ENCODE peak calls at places on chromosomes 7 and 10, in six cellular contexts. One of them, this sample, is unnamed.

GRCh38 chr10:13396369-13396768 is 48.3 kb upstream of the SEPHS1 start:
- DNase-seq in stimulated activated naive CD8-positive, alpha-beta T cell treated with anti-CD3 and anti-CD28 coated beads, Interleukin-15, amount 100 ng/mL, for 72 hours: no peak
- DNase-seq in skeletal muscle cell: no peak
- DNase-seq in CD8-positive, alpha-beta T cell: no peak
- DNase-seq in T-helper 17 cell: no peak
- DNase-seq in natural killer cell: no peak
- DNase-seq in this sample: no peak

GRCh38 chr7:107171496-107171895 is 2.7 kb downstream of the HBP1 start:
- DNase-seq in stimulated activated naive CD8-positive, alpha-beta T cell treated with anti-CD3 and anti-CD28 coated beads, Interleukin-15, amount 100 ng/mL, for 72 hours: no peak
- DNase-seq in natural killer cell: no peak
- DNase-seq in skeletal muscle cell: no peak
- DNase-seq in T-helper 17 cell: no peak
- DNase-seq in CD8-positive, alpha-beta T cell: no peak
- DNase-seq in this sample: no peak

GRCh38 chr7:105084581-105084980 is 70.6 kb downstream of the KMT2E start:
- DNase-seq in skeletal muscle cell: no peak
- DNase-seq in CD8-positive, alpha-beta T cell: no peak
- DNase-seq in natural killer cell: no peak
- DNase-seq in stimulated activated naive CD8-positive, alpha-beta T cell treated with anti-CD3 and anti-CD28 coated beads, Interleukin-15, amount 100 ng/mL, for 72 hours: no peak
- DNase-seq in T-helper 17 cell: no peak
- DNase-seq in this sample: no peak

GRCh38 chr10:78337016-78337415 is 303.4 kb downstream of the RPS24 start:
- DNase-seq in skeletal muscle cell: no peak
- DNase-seq in T-helper 17 cell: no peak
- DNase-seq in natural killer cell: no peak
- DNase-seq in stimulated activated naive CD8-positive, alpha-beta T cell treated with anti-CD3 and anti-CD28 coated beads, Interleukin-15, amount 100 ng/mL, for 72 hours: no peak
- DNase-seq in CD8-positive, alpha-beta T cell: no peak
- DNase-seq in this sample: no peak

GRCh38 chr10:42887734-42888503 is 105.3 kb downstream of the BMS1 start:
- DNase-seq in stimulated activated naive CD8-positive, alpha-beta T cell treated with anti-CD3 and anti-CD28 coated beads, Interleukin-15, amount 100 ng/mL, for 72 hours: no peak
- DNase-seq in skeletal muscle cell: no peak
- DNase-seq in T-helper 17 cell: no peak
- DNase-seq in natural killer cell: no peak
- DNase-seq in CD8-positive, alpha-beta T cell: no peak
- DNase-seq in this sample: no peak

GRCh38 chr10:33337335-33337854 is 2.9 kb upstream of the NRP1 start:
- DNase-seq in T-helper 17 cell: no peak
- DNase-seq in natural killer cell: no peak
- DNase-seq in CD8-positive, alpha-beta T cell: no peak
- DNase-seq in stimulated activated naive CD8-positive, alpha-beta T cell treated with anti-CD3 and anti-CD28 coated beads, Interleukin-15, amount 100 ng/mL, for 72 hours: no peak
- DNase-seq in skeletal muscle cell: peak; percentile 87
- DNase-seq in this sample: no peak

GRCh38 chr7:116142850-116143249 is 67.5 kb upstream of the TES start:
- DNase-seq in natural killer cell: no peak
- DNase-seq in T-helper 17 cell: no peak
- DNase-seq in stimulated activated naive CD8-positive, alpha-beta T cell treated with anti-CD3 and anti-CD28 coated beads, Interleukin-15, amount 100 ng/mL, for 72 hours: no peak
- DNase-seq in CD8-positive, alpha-beta T cell: no peak
- DNase-seq in skeletal muscle cell: no peak
- DNase-seq in this sample: no peak

GRCh38 chr7:19352271-19352670 is 207.1 kb upstream of the FERD3L start:
- DNase-seq in stimulated activated naive CD8-positive, alpha-beta T cell treated with anti-CD3 and anti-CD28 coated beads, Interleukin-15, amount 100 ng/mL, for 72 hours: no peak
- DNase-seq in T-helper 17 cell: no peak
- DNase-seq in natural killer cell: no peak
- DNase-seq in skeletal muscle cell: no peak
- DNase-seq in CD8-positive, alpha-beta T cell: no peak
- DNase-seq in this sample: no peak

GRCh38 chr7:99402854-99403253 is 5.5 kb downstream of the PDAP1 start:
- DNase-seq in skeletal muscle cell: no peak
- DNase-seq in CD8-positive, alpha-beta T cell: no peak
- DNase-seq in stimulated activated naive CD8-positive, alpha-beta T cell treated with anti-CD3 and anti-CD28 coated beads, Interleukin-15, amount 100 ng/mL, for 72 hours: no peak
- DNase-seq in T-helper 17 cell: no peak
- DNase-seq in natural killer cell: no peak
- DNase-seq in this sample: no peak

GRCh38 chr10:13839430-13839986 is 252.7 kb downstream of the PRPF18 start:
- DNase-seq in stimulated activated naive CD8-positive, alpha-beta T cell treated with anti-CD3 and anti-CD28 coated beads, Interleukin-15, amount 100 ng/mL, for 72 hours: no peak
- DNase-seq in skeletal muscle cell: peak; percentile 85
- DNase-seq in natural killer cell: no peak
- DNase-seq in CD8-positive, alpha-beta T cell: no peak
- DNase-seq in T-helper 17 cell: no peak
- DNase-seq in this sample: no peak

GRCh38 chr10:73744690-73744994 is 470 bp downstream of the SEC24C start:
- DNase-seq in skeletal muscle cell: peak; percentile 8
- DNase-seq in T-helper 17 cell: peak; percentile 41
- DNase-seq in natural killer cell: no peak
- DNase-seq in stimulated activated naive CD8-positive, alpha-beta T cell treated with anti-CD3 and anti-CD28 coated beads, Interleukin-15, amount 100 ng/mL, for 72 hours: peak; percentile 57
- DNase-seq in CD8-positive, alpha-beta T cell: no peak
- DNase-seq in this sample: peak; percentile 45

GRCh38 chr10:7649673-7650330 is 17.0 kb downstream of the ITIH5 start:
- DNase-seq in skeletal muscle cell: no peak
- DNase-seq in stimulated activated naive CD8-positive, alpha-beta T cell treated with anti-CD3 and anti-CD28 coated beads, Interleukin-15, amount 100 ng/mL, for 72 hours: no peak
- DNase-seq in natural killer cell: no peak
- DNase-seq in T-helper 17 cell: no peak
- DNase-seq in CD8-positive, alpha-beta T cell: no peak
- DNase-seq in this sample: no peak

GRCh38 chr7:113267885-113268284 is 149.5 kb upstream of the SMIM30 start:
- DNase-seq in skeletal muscle cell: peak; percentile 5
- DNase-seq in natural killer cell: no peak
- DNase-seq in T-helper 17 cell: no peak
- DNase-seq in stimulated activated naive CD8-positive, alpha-beta T cell treated with anti-CD3 and anti-CD28 coated beads, Interleukin-15, amount 100 ng/mL, for 72 hours: no peak
- DNase-seq in CD8-positive, alpha-beta T cell: no peak
- DNase-seq in this sample: no peak

GRCh38 chr10:124296121-124296812 is 122.5 kb downstream of the OAT start:
- DNase-seq in CD8-positive, alpha-beta T cell: no peak
- DNase-seq in skeletal muscle cell: no peak
- DNase-seq in natural killer cell: no peak
- DNase-seq in stimulated activated naive CD8-positive, alpha-beta T cell treated with anti-CD3 and anti-CD28 coated beads, Interleukin-15, amount 100 ng/mL, for 72 hours: no peak
- DNase-seq in T-helper 17 cell: no peak
- DNase-seq in this sample: no peak

GRCh38 chr10:129972966-129973673 is 9.0 kb upstream of the EBF3 start:
- DNase-seq in T-helper 17 cell: no peak
- DNase-seq in natural killer cell: no peak
- DNase-seq in skeletal muscle cell: no peak
- DNase-seq in stimulated activated naive CD8-positive, alpha-beta T cell treated with anti-CD3 and anti-CD28 coated beads, Interleukin-15, amount 100 ng/mL, for 72 hours: no peak
- DNase-seq in CD8-positive, alpha-beta T cell: no peak
- DNase-seq in this sample: no peak

GRCh38 chr7:44431091-44431608 is 59.3 kb downstream of the NUDCD3 start:
- DNase-seq in T-helper 17 cell: no peak
- DNase-seq in CD8-positive, alpha-beta T cell: peak; percentile 7
- DNase-seq in stimulated activated naive CD8-positive, alpha-beta T cell treated with anti-CD3 and anti-CD28 coated beads, Interleukin-15, amount 100 ng/mL, for 72 hours: no peak
- DNase-seq in natural killer cell: no peak
- DNase-seq in skeletal muscle cell: no peak
- DNase-seq in this sample: no peak

GRCh38 chr7:47378728-47379395 is 203.0 kb downstream of the TNS3 start:
- DNase-seq in CD8-positive, alpha-beta T cell: no peak
- DNase-seq in T-helper 17 cell: no peak
- DNase-seq in stimulated activated naive CD8-positive, alpha-beta T cell treated with anti-CD3 and anti-CD28 coated beads, Interleukin-15, amount 100 ng/mL, for 72 hours: no peak
- DNase-seq in natural killer cell: no peak
- DNase-seq in skeletal muscle cell: no peak
- DNase-seq in this sample: no peak

GRCh38 chr7:156475666-156476065 is 164.9 kb upstream of the RNF32 start:
- DNase-seq in CD8-positive, alpha-beta T cell: no peak
- DNase-seq in skeletal muscle cell: no peak
- DNase-seq in T-helper 17 cell: no peak
- DNase-seq in natural killer cell: no peak
- DNase-seq in stimulated activated naive CD8-positive, alpha-beta T cell treated with anti-CD3 and anti-CD28 coated beads, Interleukin-15, amount 100 ng/mL, for 72 hours: no peak
- DNase-seq in this sample: no peak

GRCh38 chr10:7484456-7485266 is 73.8 kb upstream of the SFMBT2 start:
- DNase-seq in skeletal muscle cell: no peak
- DNase-seq in CD8-positive, alpha-beta T cell: peak; percentile 55
- DNase-seq in natural killer cell: peak; percentile 54
- DNase-seq in stimulated activated naive CD8-positive, alpha-beta T cell treated with anti-CD3 and anti-CD28 coated beads, Interleukin-15, amount 100 ng/mL, for 72 hours: peak; percentile 72
- DNase-seq in T-helper 17 cell: no peak
- DNase-seq in this sample: peak; percentile 40

GRCh38 chr7:101935521-101936141 is 118.2 kb downstream of the CUX1 start:
- DNase-seq in T-helper 17 cell: no peak
- DNase-seq in natural killer cell: no peak
- DNase-seq in skeletal muscle cell: no peak
- DNase-seq in CD8-positive, alpha-beta T cell: no peak
- DNase-seq in stimulated activated naive CD8-positive, alpha-beta T cell treated with anti-CD3 and anti-CD28 coated beads, Interleukin-15, amount 100 ng/mL, for 72 hours: no peak
- DNase-seq in this sample: no peak

GRCh38 chr10:73774637-73775036 is 7.2 kb upstream of the CHCHD1 start:
- DNase-seq in natural killer cell: peak; percentile 65
- DNase-seq in T-helper 17 cell: no peak
- DNase-seq in skeletal muscle cell: no peak
- DNase-seq in stimulated activated naive CD8-positive, alpha-beta T cell treated with anti-CD3 and anti-CD28 coated beads, Interleukin-15, amount 100 ng/mL, for 72 hours: no peak
- DNase-seq in CD8-positive, alpha-beta T cell: no peak
- DNase-seq in this sample: no peak

GRCh38 chr7:77570330-77571011 is 33.4 kb downstream of the PTPN12 start:
- DNase-seq in natural killer cell: no peak
- DNase-seq in stimulated activated naive CD8-positive, alpha-beta T cell treated with anti-CD3 and anti-CD28 coated beads, Interleukin-15, amount 100 ng/mL, for 72 hours: no peak
- DNase-seq in T-helper 17 cell: no peak
- DNase-seq in CD8-positive, alpha-beta T cell: no peak
- DNase-seq in skeletal muscle cell: peak; percentile 31
- DNase-seq in this sample: no peak

GRCh38 chr10:114801411-114801813 is 20.2 kb upstream of the FHIP2A start:
- DNase-seq in CD8-positive, alpha-beta T cell: no peak
- DNase-seq in skeletal muscle cell: no peak
- DNase-seq in T-helper 17 cell: no peak
- DNase-seq in stimulated activated naive CD8-positive, alpha-beta T cell treated with anti-CD3 and anti-CD28 coated beads, Interleukin-15, amount 100 ng/mL, for 72 hours: no peak
- DNase-seq in natural killer cell: no peak
- DNase-seq in this sample: no peak

GRCh38 chr10:86685893-86686632 is 17.8 kb downstream of the LDB3 start:
- DNase-seq in CD8-positive, alpha-beta T cell: no peak
- DNase-seq in T-helper 17 cell: no peak
- DNase-seq in skeletal muscle cell: no peak
- DNase-seq in natural killer cell: no peak
- DNase-seq in stimulated activated naive CD8-positive, alpha-beta T cell treated with anti-CD3 and anti-CD28 coated beads, Interleukin-15, amount 100 ng/mL, for 72 hours: no peak
- DNase-seq in this sample: no peak

GRCh38 chr7:107077699-107078516 is 33.4 kb downstream of the PRKAR2B start:
- DNase-seq in natural killer cell: no peak
- DNase-seq in skeletal muscle cell: no peak
- DNase-seq in CD8-positive, alpha-beta T cell: no peak
- DNase-seq in T-helper 17 cell: no peak
- DNase-seq in stimulated activated naive CD8-positive, alpha-beta T cell treated with anti-CD3 and anti-CD28 coated beads, Interleukin-15, amount 100 ng/mL, for 72 hours: no peak
- DNase-seq in this sample: no peak

GRCh38 chr7:70764004-70764691 is 367.8 kb upstream of the GALNT17 start:
- DNase-seq in T-helper 17 cell: no peak
- DNase-seq in CD8-positive, alpha-beta T cell: no peak
- DNase-seq in skeletal muscle cell: no peak
- DNase-seq in natural killer cell: no peak
- DNase-seq in stimulated activated naive CD8-positive, alpha-beta T cell treated with anti-CD3 and anti-CD28 coated beads, Interleukin-15, amount 100 ng/mL, for 72 hours: peak; percentile 36
- DNase-seq in this sample: peak; percentile 57

This sample was measured in T-helper 1 cell.